ENCODE peak calls at places on chromosomes 12 and 14, in six cellular contexts. One of them, this sample, is unnamed.

GRCh38 chr14:22190411-22191191 is 398.4 kb downstream of the DAD1 start:
- DNase-seq in K562: no peak
- DNase-seq in GM23338: no peak
- DNase-seq in H1: no peak
- DNase-seq in GM12878: no peak
- DNase-seq in HepG2: no peak
- DNase-seq in this sample: no peak

GRCh38 chr14:40218282-40218941 is 786.2 kb upstream of the FBXO33 start:
- DNase-seq in K562: no peak
- DNase-seq in GM23338: no peak
- DNase-seq in H1: no peak
- DNase-seq in GM12878: no peak
- DNase-seq in HepG2: no peak
- DNase-seq in this sample: no peak

GRCh38 chr14:66746316-66747006 is 238.5 kb downstream of the GPHN start:
- DNase-seq in K562: no peak
- DNase-seq in GM23338: peak
- DNase-seq in H1: no peak
- DNase-seq in GM12878: no peak
- DNase-seq in HepG2: peak
- DNase-seq in this sample: no peak

GRCh38 chr12:69662764-69663163 is 36.3 kb downstream of the BEST3 start:
- DNase-seq in K562: no peak
- DNase-seq in GM23338: no peak
- DNase-seq in H1: no peak
- DNase-seq in GM12878: no peak
- DNase-seq in HepG2: no peak
- DNase-seq in this sample: no peak

GRCh38 chr14:100904307-100905019 is 941 bp upstream of the RTL1 start:
- DNase-seq in K562: no peak
- DNase-seq in GM23338: peak
- DNase-seq in H1: peak
- DNase-seq in GM12878: no peak
- DNase-seq in HepG2: no peak
- DNase-seq in this sample: peak

GRCh38 chr12:130456375-130457199 is 118.9 kb downstream of the PIWIL1 start:
- DNase-seq in K562: no peak
- DNase-seq in GM23338: no peak
- DNase-seq in H1: no peak
- DNase-seq in GM12878: no peak
- DNase-seq in HepG2: no peak
- DNase-seq in this sample: no peak

GRCh38 chr12:132284071-132284492 is 45.3 kb downstream of the GALNT9 start:
- DNase-seq in K562: no peak
- DNase-seq in GM23338: no peak
- DNase-seq in H1: no peak
- DNase-seq in GM12878: no peak
- DNase-seq in HepG2: no peak
- DNase-seq in this sample: no peak

GRCh38 chr12:3651585-3652424 is 101.1 kb downstream of the CRACR2A start:
- DNase-seq in K562: no peak
- DNase-seq in GM23338: no peak
- DNase-seq in H1: no peak
- DNase-seq in GM12878: no peak
- DNase-seq in HepG2: no peak
- DNase-seq in this sample: no peak

GRCh38 chr12:94165152-94165551 is 16.8 kb downstream of the PLXNC1 start:
- DNase-seq in K562: no peak
- DNase-seq in GM23338: peak
- DNase-seq in H1: no peak
- DNase-seq in GM12878: no peak
- DNase-seq in HepG2: no peak
- DNase-seq in this sample: no peak

GRCh38 chr14:64496764-64497163 is 6.9 kb downstream of the ZBTB25 start:
- DNase-seq in K562: no peak
- DNase-seq in GM23338: no peak
- DNase-seq in H1: no peak
- DNase-seq in GM12878: no peak
- DNase-seq in HepG2: no peak
- DNase-seq in this sample: no peak

GRCh38 chr12:130807309-130807708 is 31.7 kb downstream of the STX2 start:
- DNase-seq in K562: no peak
- DNase-seq in GM23338: no peak
- DNase-seq in H1: no peak
- DNase-seq in GM12878: no peak
- DNase-seq in HepG2: no peak
- DNase-seq in this sample: no peak

GRCh38 chr14:53963491-53964227 is 7.0 kb upstream of the BMP4 start:
- DNase-seq in K562: no peak
- DNase-seq in GM23338: peak
- DNase-seq in H1: peak
- DNase-seq in GM12878: no peak
- DNase-seq in HepG2: no peak
- DNase-seq in this sample: peak

GRCh38 chr12:123120452-123121166 is 30.3 kb downstream of the PITPNM2 start:
- DNase-seq in K562: no peak
- DNase-seq in GM23338: no peak
- DNase-seq in H1: no peak
- DNase-seq in GM12878: no peak
- DNase-seq in HepG2: no peak
- DNase-seq in this sample: no peak

GRCh38 chr12:111893287-111893686 is 51.3 kb downstream of the MAPKAPK5 start:
- DNase-seq in K562: no peak
- DNase-seq in GM23338: no peak
- DNase-seq in H1: no peak
- DNase-seq in GM12878: no peak
- DNase-seq in HepG2: no peak
- DNase-seq in this sample: no peak

GRCh38 chr12:89825591-89826449 is 117.2 kb upstream of the ATP2B1 start:
- DNase-seq in K562: peak
- DNase-seq in GM23338: no peak
- DNase-seq in H1: no peak
- DNase-seq in GM12878: peak
- DNase-seq in HepG2: no peak
- DNase-seq in this sample: no peak

GRCh38 chr12:41496009-41496408 is 307.9 kb downstream of the PDZRN4 start:
- DNase-seq in K562: no peak
- DNase-seq in GM23338: no peak
- DNase-seq in H1: no peak
- DNase-seq in GM12878: no peak
- DNase-seq in HepG2: no peak
- DNase-seq in this sample: no peak

GRCh38 chr14:73173092-73173735 is 36.9 kb downstream of the PSEN1 start:
- DNase-seq in K562: no peak
- DNase-seq in GM23338: peak
- DNase-seq in H1: no peak
- DNase-seq in GM12878: no peak
- DNase-seq in HepG2: peak
- DNase-seq in this sample: no peak

GRCh38 chr14:55705651-55706340 is 125.8 kb downstream of the KTN1 start:
- DNase-seq in K562: no peak
- DNase-seq in GM23338: no peak
- DNase-seq in H1: no peak
- DNase-seq in GM12878: no peak
- DNase-seq in HepG2: peak
- DNase-seq in this sample: no peak

GRCh38 chr14:103871596-103872480 is 24.5 kb upstream of the PPP1R13B start:
- DNase-seq in K562: peak
- DNase-seq in GM23338: peak
- DNase-seq in H1: peak
- DNase-seq in GM12878: peak
- DNase-seq in HepG2: no peak
- DNase-seq in this sample: peak

GRCh38 chr12:75666980-75667359 is 155.6 kb upstream of the KRR1 start:
- DNase-seq in K562: no peak
- DNase-seq in GM23338: no peak
- DNase-seq in H1: no peak
- DNase-seq in GM12878: no peak
- DNase-seq in HepG2: peak
- DNase-seq in this sample: no peak

GRCh38 chr14:68676511-68676943 is 116.3 kb downstream of the ZFP36L1 start:
- DNase-seq in K562: no peak
- DNase-seq in GM23338: no peak
- DNase-seq in H1: no peak
- DNase-seq in GM12878: no peak
- DNase-seq in HepG2: peak
- DNase-seq in this sample: no peak

GRCh38 chr12:120539303-120539702 is 5.1 kb downstream of the RNF10 start:
- DNase-seq in K562: no peak
- DNase-seq in GM23338: no peak
- DNase-seq in H1: no peak
- DNase-seq in GM12878: no peak
- DNase-seq in HepG2: no peak
- DNase-seq in this sample: no peak

GRCh38 chr12:16962889-16963288 is 356.9 kb upstream of the LMO3 start:
- DNase-seq in K562: no peak
- DNase-seq in GM23338: no peak
- DNase-seq in H1: no peak
- DNase-seq in GM12878: no peak
- DNase-seq in HepG2: no peak
- DNase-seq in this sample: no peak

GRCh38 chr12:52300796-52301691 is 9.7 kb upstream of the KRT81 start:
- DNase-seq in K562: no peak
- DNase-seq in GM23338: peak
- DNase-seq in H1: no peak
- DNase-seq in GM12878: no peak
- DNase-seq in HepG2: no peak
- DNase-seq in this sample: peak

GRCh38 chr12:32549675-32550079 is 129.4 kb upstream of the DNM1L start:
- DNase-seq in K562: no peak
- DNase-seq in GM23338: peak
- DNase-seq in H1: peak
- DNase-seq in GM12878: no peak
- DNase-seq in HepG2: no peak
- DNase-seq in this sample: no peak

GRCh38 chr12:84455598-84455997 is 457.0 kb downstream of the SLC6A15 start:
- DNase-seq in K562: no peak
- DNase-seq in GM23338: no peak
- DNase-seq in H1: no peak
- DNase-seq in GM12878: no peak
- DNase-seq in HepG2: no peak
- DNase-seq in this sample: no peak

GRCh38 chr14:78023112-78023511 is 147.1 kb upstream of the NRXN3 start:
- DNase-seq in K562: no peak
- DNase-seq in GM23338: no peak
- DNase-seq in H1: no peak
- DNase-seq in GM12878: no peak
- DNase-seq in HepG2: no peak
- DNase-seq in this sample: no peak

GRCh38 chr14:95011449-95012020 is 145.8 kb downstream of the DICER1 start:
- DNase-seq in K562: no peak
- DNase-seq in GM23338: peak
- DNase-seq in H1: no peak
- DNase-seq in GM12878: no peak
- DNase-seq in HepG2: no peak
- DNase-seq in this sample: no peak

GRCh38 chr12:118359541-118359915 is 13.2 kb downstream of the TAOK3 start:
- DNase-seq in K562: no peak
- DNase-seq in GM23338: no peak
- DNase-seq in H1: no peak
- DNase-seq in GM12878: no peak
- DNase-seq in HepG2: no peak
- DNase-seq in this sample: no peak

GRCh38 chr14:57486767-57487379 is 6.8 kb downstream of the CCDC198 start:
- DNase-seq in K562: peak
- DNase-seq in GM23338: peak
- DNase-seq in H1: no peak
- DNase-seq in GM12878: no peak
- DNase-seq in HepG2: peak
- DNase-seq in this sample: no peak

GRCh38 chr14:57487771-57488170 is 5.9 kb downstream of the CCDC198 start:
- DNase-seq in K562: no peak
- DNase-seq in GM23338: no peak
- DNase-seq in H1: no peak
- DNase-seq in GM12878: no peak
- DNase-seq in HepG2: no peak
- DNase-seq in this sample: no peak

GRCh38 chr14:57480044-57480443 is 13.6 kb downstream of the CCDC198 start:
- DNase-seq in K562: no peak
- DNase-seq in GM23338: no peak
- DNase-seq in H1: no peak
- DNase-seq in GM12878: no peak
- DNase-seq in HepG2: no peak
- DNase-seq in this sample: no peak

GRCh38 chr14:57485635-57486034 is 8.0 kb downstream of the CCDC198 start:
- DNase-seq in K562: no peak
- DNase-seq in GM23338: no peak
- DNase-seq in H1: no peak
- DNase-seq in GM12878: no peak
- DNase-seq in HepG2: no peak
- DNase-seq in this sample: no peak
- TF ChIP-seq CREB1 in K562: no peak
- TF ChIP-seq CREB1 in GM23338: no peak
- TF ChIP-seq CREB1 in H1: no peak
- TF ChIP-seq CREB1 in GM12878: no peak
- TF ChIP-seq CREB1 in HepG2: no peak
- TF ChIP-seq CREB1 in this sample: no peak

DNA sequence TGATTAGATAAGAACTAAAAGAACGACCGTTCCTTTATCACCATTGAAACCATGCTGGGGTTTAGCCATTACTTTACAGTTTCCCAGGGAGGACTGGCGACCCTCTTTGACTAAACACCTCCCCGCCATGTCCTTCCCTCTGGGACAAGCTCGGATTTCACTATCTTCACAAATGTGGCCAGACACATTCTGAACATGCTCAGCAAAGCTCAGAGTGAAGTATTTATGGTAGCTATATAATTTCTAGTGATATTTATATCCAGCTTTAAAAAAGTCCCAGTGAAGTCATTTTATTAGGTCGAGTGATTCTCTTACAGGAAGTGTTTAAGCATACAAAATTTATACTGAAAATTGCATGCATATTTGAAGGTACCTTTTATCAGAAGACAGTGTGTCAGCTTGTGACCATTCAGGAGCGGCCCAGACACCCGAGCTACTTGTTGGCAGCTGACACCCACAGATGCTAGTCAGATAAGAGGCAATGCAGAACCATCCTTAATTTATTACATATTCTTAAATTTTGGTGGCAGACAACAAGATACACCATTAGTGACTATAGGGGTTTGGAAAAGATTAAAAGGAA is 36.8 kb downstream of the NIN start:
- DNase-seq in K562: no peak
- DNase-seq in GM23338: no peak
- DNase-seq in H1: no peak
- DNase-seq in GM12878: no peak
- DNase-seq in HepG2: no peak
- DNase-seq in this sample: no peak
- TF ChIP-seq CREB1 in K562: no peak
- TF ChIP-seq CREB1 in GM23338: no peak
- TF ChIP-seq CREB1 in H1: no peak
- TF ChIP-seq CREB1 in GM12878: peak
- TF ChIP-seq CREB1 in HepG2: no peak
- TF ChIP-seq CREB1 in this sample: no peak

GRCh38 chr14:75428230-75429104 is 645 bp downstream of the JDP2 start:
- DNase-seq in K562: peak
- DNase-seq in GM23338: peak
- DNase-seq in H1: no peak
- DNase-seq in GM12878: no peak
- DNase-seq in HepG2: no peak
- DNase-seq in this sample: peak
- TF ChIP-seq CREB1 in K562: no peak
- TF ChIP-seq CREB1 in GM23338: no peak
- TF ChIP-seq CREB1 in H1: no peak
- TF ChIP-seq CREB1 in GM12878: no peak
- TF ChIP-seq CREB1 in HepG2: no peak
- TF ChIP-seq CREB1 in this sample: no peak

GRCh38 chr14:105420976-105421674 is 1.5 kb downstream of the MTA1 start:
- DNase-seq in K562: peak
- DNase-seq in GM23338: no peak
- DNase-seq in H1: no peak
- DNase-seq in GM12878: no peak
- DNase-seq in HepG2: no peak
- DNase-seq in this sample: no peak
- TF ChIP-seq CREB1 in K562: no peak
- TF ChIP-seq CREB1 in GM23338: no peak
- TF ChIP-seq CREB1 in H1: no peak
- TF ChIP-seq CREB1 in GM12878: no peak
- TF ChIP-seq CREB1 in HepG2: no peak
- TF ChIP-seq CREB1 in this sample: no peak